ENCODE peak calls at places on chromosomes 5 and 9, in nine cellular contexts. One of them, this sample, is unnamed.

GRCh38 chr5:170223349-170223748 is 9.4 kb upstream of the C5orf58 start:
- DNase-seq in tibial artery: no peak
- DNase-seq in cardiac fibroblast: peak; percentile 69
- DNase-seq in right atrium auricular region: no peak
- DNase-seq in breast epithelium: no peak
- DNase-seq in uterus: no peak
- DNase-seq in endodermal cell: no peak
- DNase-seq in body of pancreas: no peak
- DNase-seq in A549: no peak
- DNase-seq in this sample: no peak

GRCh38 chr9:109341561-109341960 is 20.7 kb upstream of the EPB41L4B start:
- DNase-seq in endodermal cell: no peak
- DNase-seq in A549: no peak
- DNase-seq in cardiac fibroblast: no peak
- DNase-seq in body of pancreas: no peak
- DNase-seq in tibial artery: no peak
- DNase-seq in uterus: no peak
- DNase-seq in right atrium auricular region: no peak
- DNase-seq in breast epithelium: peak; percentile 52
- DNase-seq in this sample: no peak

GRCh38 chr5:172444110-172444510 is 10.2 kb downstream of the SH3PXD2B start:
- DNase-seq in breast epithelium: no peak
- DNase-seq in uterus: no peak
- DNase-seq in endodermal cell: no peak
- DNase-seq in tibial artery: peak; percentile 22
- DNase-seq in A549: no peak
- DNase-seq in right atrium auricular region: no peak
- DNase-seq in body of pancreas: no peak
- DNase-seq in cardiac fibroblast: peak; percentile 82
- DNase-seq in this sample: no peak

GRCh38 chr9:75896193-75896592 is 5.7 kb downstream of the PCSK5 start:
- DNase-seq in breast epithelium: no peak
- DNase-seq in tibial artery: no peak
- DNase-seq in endodermal cell: no peak
- DNase-seq in cardiac fibroblast: peak; percentile 49
- DNase-seq in uterus: no peak
- DNase-seq in body of pancreas: no peak
- DNase-seq in A549: no peak
- DNase-seq in right atrium auricular region: no peak
- DNase-seq in this sample: no peak

GRCh38 chr5:175836741-175837729 is 34.3 kb upstream of the CPLX2 start:
- DNase-seq in body of pancreas: no peak
- DNase-seq in tibial artery: no peak
- DNase-seq in right atrium auricular region: no peak
- DNase-seq in cardiac fibroblast: no peak
- DNase-seq in breast epithelium: no peak
- DNase-seq in uterus: no peak
- DNase-seq in A549: no peak
- DNase-seq in endodermal cell: no peak
- DNase-seq in this sample: peak; percentile 81

GRCh38 chr5:76190356-76190755 is 107.2 kb downstream of the SV2C start:
- DNase-seq in right atrium auricular region: no peak
- DNase-seq in endodermal cell: no peak
- DNase-seq in tibial artery: no peak
- DNase-seq in cardiac fibroblast: no peak
- DNase-seq in body of pancreas: no peak
- DNase-seq in A549: no peak
- DNase-seq in breast epithelium: no peak
- DNase-seq in uterus: no peak
- DNase-seq in this sample: no peak

GRCh38 chr9:78189461-78189860 is 46.4 kb upstream of the CEP78 start:
- DNase-seq in cardiac fibroblast: peak; percentile 57
- DNase-seq in uterus: no peak
- DNase-seq in tibial artery: no peak
- DNase-seq in breast epithelium: no peak
- DNase-seq in A549: no peak
- DNase-seq in right atrium auricular region: no peak
- DNase-seq in endodermal cell: no peak
- DNase-seq in body of pancreas: no peak
- DNase-seq in this sample: no peak

GRCh38 chr9:91935066-91935729 is 14.8 kb downstream of the ROR2 start:
- DNase-seq in endodermal cell: peak; percentile 67
- DNase-seq in body of pancreas: no peak
- DNase-seq in tibial artery: no peak
- DNase-seq in cardiac fibroblast: no peak
- DNase-seq in breast epithelium: peak; percentile 30
- DNase-seq in right atrium auricular region: no peak
- DNase-seq in uterus: no peak
- DNase-seq in A549: no peak
- DNase-seq in this sample: no peak

GRCh38 chr5:51378778-51379652 is 4.2 kb upstream of the ISL1 start:
- DNase-seq in tibial artery: no peak
- DNase-seq in body of pancreas: no peak
- DNase-seq in A549: no peak
- DNase-seq in uterus: no peak
- DNase-seq in cardiac fibroblast: no peak
- DNase-seq in endodermal cell: peak; percentile 79
- DNase-seq in right atrium auricular region: no peak
- DNase-seq in breast epithelium: no peak
- DNase-seq in this sample: no peak
- H3K4me3 ChIP-seq in tibial artery: peak overlapping the region; percentile 10
- H3K4me3 ChIP-seq in body of pancreas: no peak overlapping the region
- H3K4me3 ChIP-seq in A549: no peak overlapping the region
- H3K4me3 ChIP-seq in uterus: no peak overlapping the region
- H3K4me3 ChIP-seq in cardiac fibroblast: peak overlapping the region; percentile 13
- H3K4me3 ChIP-seq in endodermal cell: peak overlapping the region; percentile 79
- H3K4me3 ChIP-seq in right atrium auricular region: no peak overlapping the region
- H3K4me3 ChIP-seq in breast epithelium: no peak overlapping the region
- H3K4me3 ChIP-seq in this sample: peak overlapping the region; percentile 32

DNA sequence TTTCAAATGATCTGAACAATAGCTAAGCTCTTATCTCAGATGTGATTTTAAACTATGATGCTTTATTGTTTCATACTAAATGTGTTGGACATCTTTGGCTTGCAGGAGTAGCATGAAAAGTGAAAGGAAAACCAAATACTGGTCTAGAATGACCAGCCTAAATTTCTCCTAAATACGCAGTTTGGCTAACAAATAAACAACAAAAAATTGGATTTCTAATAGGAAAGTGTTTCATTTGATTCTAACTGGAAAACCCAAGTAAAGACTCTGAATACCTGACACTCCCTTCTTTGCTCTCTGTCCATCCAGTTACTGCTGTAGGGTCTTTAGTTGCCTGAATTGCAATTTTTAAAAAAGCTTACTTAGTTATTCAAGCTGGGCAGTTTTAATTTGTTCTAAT is 111.7 kb upstream of the ACOT12 start:
- DNase-seq in right atrium auricular region: no peak
- DNase-seq in tibial artery: no peak
- DNase-seq in endodermal cell: no peak
- DNase-seq in breast epithelium: no peak
- DNase-seq in cardiac fibroblast: no peak
- DNase-seq in uterus: no peak
- DNase-seq in A549: no peak
- DNase-seq in body of pancreas: no peak
- DNase-seq in this sample: no peak
- H3K4me3 ChIP-seq in right atrium auricular region: no peak overlapping the region
- H3K4me3 ChIP-seq in tibial artery: no peak overlapping the region
- H3K4me3 ChIP-seq in endodermal cell: no peak overlapping the region
- H3K4me3 ChIP-seq in breast epithelium: no peak overlapping the region
- H3K4me3 ChIP-seq in cardiac fibroblast: no peak overlapping the region
- H3K4me3 ChIP-seq in uterus: no peak overlapping the region
- H3K4me3 ChIP-seq in A549: no peak overlapping the region
- H3K4me3 ChIP-seq in body of pancreas: no peak overlapping the region
- H3K4me3 ChIP-seq in this sample: no peak overlapping the region

GRCh38 chr5:1314564-1314982 is 19.7 kb upstream of the TERT start:
- DNase-seq in A549: no peak
- DNase-seq in cardiac fibroblast: no peak
- DNase-seq in body of pancreas: no peak
- DNase-seq in breast epithelium: peak; percentile 45
- DNase-seq in right atrium auricular region: no peak
- DNase-seq in endodermal cell: no peak
- DNase-seq in uterus: no peak
- DNase-seq in tibial artery: no peak
- DNase-seq in this sample: no peak
- H3K4me3 ChIP-seq in A549: no peak overlapping the region
- H3K4me3 ChIP-seq in cardiac fibroblast: no peak overlapping the region
- H3K4me3 ChIP-seq in body of pancreas: no peak overlapping the region
- H3K4me3 ChIP-seq in breast epithelium: no peak overlapping the region
- H3K4me3 ChIP-seq in right atrium auricular region: no peak overlapping the region
- H3K4me3 ChIP-seq in endodermal cell: no peak overlapping the region
- H3K4me3 ChIP-seq in uterus: no peak overlapping the region
- H3K4me3 ChIP-seq in tibial artery: no peak overlapping the region
- H3K4me3 ChIP-seq in this sample: no peak overlapping the region

GRCh38 chr5:65027149-65027548 is 258.4 kb downstream of the CWC27 start:
- DNase-seq in breast epithelium: no peak
- DNase-seq in body of pancreas: no peak
- DNase-seq in tibial artery: no peak
- DNase-seq in A549: no peak
- DNase-seq in uterus: no peak
- DNase-seq in right atrium auricular region: no peak
- DNase-seq in endodermal cell: no peak
- DNase-seq in cardiac fibroblast: no peak
- DNase-seq in this sample: no peak
- H3K4me3 ChIP-seq in breast epithelium: no peak overlapping the region
- H3K4me3 ChIP-seq in body of pancreas: no peak overlapping the region
- H3K4me3 ChIP-seq in tibial artery: no peak overlapping the region
- H3K4me3 ChIP-seq in A549: no peak overlapping the region
- H3K4me3 ChIP-seq in uterus: no peak overlapping the region
- H3K4me3 ChIP-seq in right atrium auricular region: no peak overlapping the region
- H3K4me3 ChIP-seq in endodermal cell: no peak overlapping the region
- H3K4me3 ChIP-seq in cardiac fibroblast: no peak overlapping the region
- H3K4me3 ChIP-seq in this sample: no peak overlapping the region

GRCh38 chr5:107389130-107389553 is 281.6 kb downstream of the EFNA5 start:
- DNase-seq in body of pancreas: peak; percentile 24
- DNase-seq in right atrium auricular region: no peak
- DNase-seq in endodermal cell: no peak
- DNase-seq in A549: no peak
- DNase-seq in cardiac fibroblast: peak; percentile 75
- DNase-seq in uterus: no peak
- DNase-seq in breast epithelium: no peak
- DNase-seq in tibial artery: no peak
- DNase-seq in this sample: no peak
- H3K4me3 ChIP-seq in body of pancreas: no peak overlapping the region
- H3K4me3 ChIP-seq in right atrium auricular region: no peak overlapping the region
- H3K4me3 ChIP-seq in endodermal cell: no peak overlapping the region
- H3K4me3 ChIP-seq in A549: peak overlapping the region; percentile 1
- H3K4me3 ChIP-seq in cardiac fibroblast: no peak overlapping the region
- H3K4me3 ChIP-seq in uterus: no peak overlapping the region
- H3K4me3 ChIP-seq in breast epithelium: no peak overlapping the region
- H3K4me3 ChIP-seq in tibial artery: no peak overlapping the region
- H3K4me3 ChIP-seq in this sample: no peak overlapping the region

GRCh38 chr5:135487839-135488514 is 35.8 kb upstream of the TIFAB start:
- DNase-seq in right atrium auricular region: no peak
- DNase-seq in uterus: no peak
- DNase-seq in cardiac fibroblast: no peak
- DNase-seq in body of pancreas: no peak
- DNase-seq in A549: no peak
- DNase-seq in breast epithelium: no peak
- DNase-seq in tibial artery: no peak
- DNase-seq in endodermal cell: peak; percentile 53
- DNase-seq in this sample: peak; percentile 69
- H3K4me3 ChIP-seq in right atrium auricular region: no peak overlapping the region
- H3K4me3 ChIP-seq in uterus: no peak overlapping the region
- H3K4me3 ChIP-seq in cardiac fibroblast: no peak overlapping the region
- H3K4me3 ChIP-seq in body of pancreas: no peak overlapping the region
- H3K4me3 ChIP-seq in A549: peak overlapping the region; percentile 38
- H3K4me3 ChIP-seq in breast epithelium: no peak overlapping the region
- H3K4me3 ChIP-seq in tibial artery: no peak overlapping the region
- H3K4me3 ChIP-seq in endodermal cell: no peak overlapping the region
- H3K4me3 ChIP-seq in this sample: no peak overlapping the region

GRCh38 chr5:32585446-32586250 is at the start of gene SUB1:
- DNase-seq in uterus: peak; percentile 92
- DNase-seq in endodermal cell: peak; percentile 97
- DNase-seq in A549: peak; percentile 94
- DNase-seq in body of pancreas: peak; percentile 90
- DNase-seq in right atrium auricular region: peak; percentile 94
- DNase-seq in tibial artery: peak; percentile 85
- DNase-seq in cardiac fibroblast: peak; percentile 93
- DNase-seq in breast epithelium: peak; percentile 90
- DNase-seq in this sample: peak; percentile 93

GRCh38 chr5:32586251-32586642 is 890 bp downstream of the SUB1 start:
- DNase-seq in right atrium auricular region: no peak
- DNase-seq in endodermal cell: no peak
- DNase-seq in body of pancreas: no peak
- DNase-seq in cardiac fibroblast: no peak
- DNase-seq in tibial artery: no peak
- DNase-seq in uterus: no peak
- DNase-seq in breast epithelium: no peak
- DNase-seq in A549: no peak
- DNase-seq in this sample: no peak

GRCh38 chr5:32585122-32585445 is 273 bp upstream of the SUB1 start:
- DNase-seq in endodermal cell: no peak
- DNase-seq in right atrium auricular region: no peak
- DNase-seq in tibial artery: no peak
- DNase-seq in uterus: no peak
- DNase-seq in body of pancreas: no peak
- DNase-seq in breast epithelium: no peak
- DNase-seq in A549: no peak
- DNase-seq in cardiac fibroblast: no peak
- DNase-seq in this sample: no peak

GRCh38 chr5:32583582-32584232 is 1.6 kb upstream of the SUB1 start:
- DNase-seq in body of pancreas: no peak
- DNase-seq in cardiac fibroblast: no peak
- DNase-seq in right atrium auricular region: no peak
- DNase-seq in breast epithelium: no peak
- DNase-seq in uterus: no peak
- DNase-seq in A549: no peak
- DNase-seq in tibial artery: no peak
- DNase-seq in endodermal cell: no peak
- DNase-seq in this sample: no peak

DNA sequence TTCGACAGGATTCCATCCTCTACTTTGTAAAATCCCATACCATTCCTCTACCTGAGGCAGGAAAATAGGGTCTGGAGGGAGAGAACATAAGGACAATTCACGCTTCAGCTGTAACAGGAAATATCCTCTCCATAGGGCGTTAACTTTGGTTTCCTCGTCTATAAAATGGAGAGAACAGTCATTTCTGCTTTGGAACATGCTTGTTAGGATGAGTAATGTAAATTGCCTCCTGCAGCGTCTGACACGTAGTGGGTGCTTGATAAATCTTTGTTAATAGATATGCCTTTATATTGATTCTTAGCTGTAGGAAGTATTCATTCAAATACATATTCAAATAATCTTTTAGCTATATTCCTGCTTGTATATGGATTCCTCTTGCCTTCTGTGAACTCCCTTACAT is 706 bp upstream of the SUB1 start:
- DNase-seq in tibial artery: no peak
- DNase-seq in A549: no peak
- DNase-seq in cardiac fibroblast: no peak
- DNase-seq in breast epithelium: no peak
- DNase-seq in endodermal cell: no peak
- DNase-seq in uterus: no peak
- DNase-seq in right atrium auricular region: no peak
- DNase-seq in body of pancreas: no peak
- DNase-seq in this sample: no peak
- H3K4me3 ChIP-seq in tibial artery: no peak overlapping the region
- H3K4me3 ChIP-seq in A549: peak overlapping the region; percentile 85
- H3K4me3 ChIP-seq in cardiac fibroblast: no peak overlapping the region
- H3K4me3 ChIP-seq in breast epithelium: no peak overlapping the region
- H3K4me3 ChIP-seq in endodermal cell: peak overlapping the region; percentile 97
- H3K4me3 ChIP-seq in uterus: no peak overlapping the region
- H3K4me3 ChIP-seq in right atrium auricular region: no peak overlapping the region
- H3K4me3 ChIP-seq in body of pancreas: no peak overlapping the region
- H3K4me3 ChIP-seq in this sample: no peak overlapping the region